ENCODE peak calls at places on chromosome 6, in five cellular contexts. One of them, this sample, is unnamed.

GRCh38 chr6:78835817-78836216 is 31.5 kb upstream of the IRAK1BP1 start:
- DNase-seq in aorta: no peak
- DNase-seq in Peyer's patch: no peak
- DNase-seq in mammary epithelial cell: peak; percentile 9
- DNase-seq in right atrium auricular region: no peak
- DNase-seq in this sample: no peak

GRCh38 chr6:164184410-164184809 is 769.9 kb downstream of the QKI start:
- DNase-seq in aorta: no peak
- DNase-seq in Peyer's patch: no peak
- DNase-seq in mammary epithelial cell: no peak
- DNase-seq in right atrium auricular region: no peak
- DNase-seq in this sample: no peak

GRCh38 chr6:71011861-71012260 is 55.0 kb upstream of the B3GAT2 start:
- DNase-seq in aorta: no peak
- DNase-seq in Peyer's patch: no peak
- DNase-seq in mammary epithelial cell: no peak
- DNase-seq in right atrium auricular region: no peak
- DNase-seq in this sample: no peak

GRCh38 chr6:156427345-156427744 is 349.8 kb upstream of the ARID1B start:
- DNase-seq in aorta: peak; percentile 81
- DNase-seq in Peyer's patch: peak; percentile 50
- DNase-seq in mammary epithelial cell: peak; percentile 92
- DNase-seq in right atrium auricular region: peak; percentile 75
- DNase-seq in this sample: no peak

GRCh38 chr6:159866286-159867247 is 24.2 kb upstream of the MAS1 start:
- DNase-seq in aorta: no peak
- DNase-seq in Peyer's patch: no peak
- DNase-seq in mammary epithelial cell: no peak
- DNase-seq in right atrium auricular region: no peak
- DNase-seq in this sample: no peak

GRCh38 chr6:150751296-150751695 is 114.2 kb upstream of the MTHFD1L start:
- DNase-seq in aorta: no peak
- DNase-seq in Peyer's patch: no peak
- DNase-seq in mammary epithelial cell: peak; percentile 70
- DNase-seq in right atrium auricular region: no peak
- DNase-seq in this sample: no peak

GRCh38 chr6:12371151-12371550 is 81.0 kb downstream of the EDN1 start:
- DNase-seq in aorta: no peak
- DNase-seq in Peyer's patch: no peak
- DNase-seq in mammary epithelial cell: peak; percentile 40
- DNase-seq in right atrium auricular region: no peak
- DNase-seq in this sample: no peak

GRCh38 chr6:116801971-116802370 is 26.9 kb downstream of the GPRC6A start:
- DNase-seq in aorta: no peak
- DNase-seq in Peyer's patch: no peak
- DNase-seq in mammary epithelial cell: no peak
- DNase-seq in right atrium auricular region: no peak
- DNase-seq in this sample: no peak

GRCh38 chr6:121395736-121396135 is 39.7 kb upstream of the GJA1 start:
- DNase-seq in aorta: no peak
- DNase-seq in Peyer's patch: peak; percentile 61
- DNase-seq in mammary epithelial cell: no peak
- DNase-seq in right atrium auricular region: no peak
- DNase-seq in this sample: no peak

GRCh38 chr6:31383149-31383548 is 20.2 kb upstream of the MICA start:
- DNase-seq in aorta: no peak
- DNase-seq in Peyer's patch: no peak
- DNase-seq in mammary epithelial cell: peak; percentile 64
- DNase-seq in right atrium auricular region: no peak
- DNase-seq in this sample: no peak

GRCh38 chr6:163965426-163966348 is 551.2 kb downstream of the QKI start:
- DNase-seq in aorta: no peak
- DNase-seq in Peyer's patch: no peak
- DNase-seq in mammary epithelial cell: no peak
- DNase-seq in right atrium auricular region: no peak
- DNase-seq in this sample: no peak

GRCh38 chr6:27865952-27866369 is 46.2 kb downstream of the OR2B2 start:
- DNase-seq in aorta: no peak
- DNase-seq in Peyer's patch: peak; percentile 55
- DNase-seq in mammary epithelial cell: peak; percentile 45
- DNase-seq in right atrium auricular region: no peak
- DNase-seq in this sample: no peak

GRCh38 chr6:16822975-16823374 is 61.7 kb upstream of the ATXN1 start:
- DNase-seq in aorta: no peak
- DNase-seq in Peyer's patch: no peak
- DNase-seq in mammary epithelial cell: no peak
- DNase-seq in right atrium auricular region: no peak
- DNase-seq in this sample: no peak

GRCh38 chr6:138815221-138815620 is 19.3 kb downstream of the ECT2L start:
- DNase-seq in aorta: no peak
- DNase-seq in Peyer's patch: no peak
- DNase-seq in mammary epithelial cell: no peak
- DNase-seq in right atrium auricular region: no peak
- DNase-seq in this sample: no peak

GRCh38 chr6:113488812-113489685 is 368.1 kb upstream of the MARCKS start:
- DNase-seq in aorta: no peak
- DNase-seq in Peyer's patch: no peak
- DNase-seq in mammary epithelial cell: no peak
- DNase-seq in right atrium auricular region: no peak
- DNase-seq in this sample: no peak

GRCh38 chr6:13508711-13509705 is 21.6 kb upstream of the GFOD1 start:
- DNase-seq in aorta: no peak
- DNase-seq in Peyer's patch: peak; percentile 14
- DNase-seq in mammary epithelial cell: no peak
- DNase-seq in right atrium auricular region: no peak
- DNase-seq in this sample: no peak

GRCh38 chr6:121765060-121765459 is 329.6 kb downstream of the GJA1 start:
- DNase-seq in aorta: no peak
- DNase-seq in Peyer's patch: no peak
- DNase-seq in mammary epithelial cell: no peak
- DNase-seq in right atrium auricular region: no peak
- DNase-seq in this sample: no peak

GRCh38 chr6:27684264-27685211 is 211.6 kb upstream of the ZNF184 start:
- DNase-seq in aorta: no peak
- DNase-seq in Peyer's patch: peak; percentile 56
- DNase-seq in mammary epithelial cell: peak; percentile 92
- DNase-seq in right atrium auricular region: no peak
- DNase-seq in this sample: no peak

GRCh38 chr6:13724174-13724573 is 12.5 kb upstream of the RANBP9 start:
- DNase-seq in aorta: no peak
- DNase-seq in Peyer's patch: no peak
- DNase-seq in mammary epithelial cell: peak; percentile 95
- DNase-seq in right atrium auricular region: no peak
- DNase-seq in this sample: no peak

GRCh38 chr6:24646771-24647170 is 780 bp upstream of the KIAA0319 start:
- DNase-seq in aorta: no peak
- DNase-seq in Peyer's patch: no peak
- DNase-seq in mammary epithelial cell: peak; percentile 51
- DNase-seq in right atrium auricular region: no peak
- DNase-seq in this sample: no peak

GRCh38 chr6:39553811-39554802 is 171.1 kb downstream of the KIF6 start:
- DNase-seq in aorta: no peak
- DNase-seq in Peyer's patch: no peak
- DNase-seq in mammary epithelial cell: no peak
- DNase-seq in right atrium auricular region: no peak
- DNase-seq in this sample: no peak

GRCh38 chr6:91626935-91627334 is 1040.1 kb upstream of the MAP3K7 start:
- DNase-seq in aorta: no peak
- DNase-seq in Peyer's patch: no peak
- DNase-seq in mammary epithelial cell: peak; percentile 37
- DNase-seq in right atrium auricular region: no peak
- DNase-seq in this sample: no peak

GRCh38 chr6:33725891-33726673 is 14.6 kb upstream of the UQCC2 start:
- DNase-seq in aorta: no peak
- DNase-seq in Peyer's patch: no peak
- DNase-seq in mammary epithelial cell: no peak
- DNase-seq in right atrium auricular region: no peak
- DNase-seq in this sample: no peak

GRCh38 chr6:153787341-153787606 is 251.8 kb upstream of the OPRM1 start:
- DNase-seq in aorta: no peak
- DNase-seq in Peyer's patch: peak; percentile 91
- DNase-seq in mammary epithelial cell: no peak
- DNase-seq in right atrium auricular region: no peak
- DNase-seq in this sample: no peak

GRCh38 chr6:101117397-101118185 is 236.5 kb upstream of the ASCC3 start:
- DNase-seq in aorta: no peak
- DNase-seq in Peyer's patch: peak; percentile 52
- DNase-seq in mammary epithelial cell: no peak
- DNase-seq in right atrium auricular region: no peak
- DNase-seq in this sample: no peak

GRCh38 chr6:135826225-135826804 is 25.2 kb upstream of the PDE7B start:
- DNase-seq in aorta: no peak
- DNase-seq in Peyer's patch: no peak
- DNase-seq in mammary epithelial cell: no peak
- DNase-seq in right atrium auricular region: no peak
- DNase-seq in this sample: no peak

GRCh38 chr6:2823104-2823850 is 18.4 kb downstream of the SERPINB1 start:
- DNase-seq in aorta: no peak
- DNase-seq in Peyer's patch: peak; percentile 76
- DNase-seq in mammary epithelial cell: no peak
- DNase-seq in right atrium auricular region: no peak
- DNase-seq in this sample: no peak

GRCh38 chr6:53437557-53438202 is 88.9 kb upstream of the ELOVL5 start:
- DNase-seq in aorta: no peak
- DNase-seq in Peyer's patch: peak; percentile 54
- DNase-seq in mammary epithelial cell: peak; percentile 75
- DNase-seq in right atrium auricular region: no peak
- DNase-seq in this sample: no peak

GRCh38 chr6:75210885-75211739 is 5.3 kb upstream of the COL12A1 start:
- DNase-seq in aorta: no peak
- DNase-seq in Peyer's patch: peak; percentile 78
- DNase-seq in mammary epithelial cell: peak; percentile 47
- DNase-seq in right atrium auricular region: no peak
- DNase-seq in this sample: no peak

GRCh38 chr6:24630861-24631505 is 15.0 kb downstream of the KIAA0319 start:
- DNase-seq in aorta: no peak
- DNase-seq in Peyer's patch: no peak
- DNase-seq in mammary epithelial cell: no peak
- DNase-seq in right atrium auricular region: no peak
- DNase-seq in this sample: no peak

GRCh38 chr6:14711056-14711703 is 534.7 kb upstream of the JARID2 start:
- DNase-seq in aorta: no peak
- DNase-seq in Peyer's patch: peak; percentile 76
- DNase-seq in mammary epithelial cell: peak; percentile 78
- DNase-seq in right atrium auricular region: no peak
- DNase-seq in this sample: no peak

DNA sequence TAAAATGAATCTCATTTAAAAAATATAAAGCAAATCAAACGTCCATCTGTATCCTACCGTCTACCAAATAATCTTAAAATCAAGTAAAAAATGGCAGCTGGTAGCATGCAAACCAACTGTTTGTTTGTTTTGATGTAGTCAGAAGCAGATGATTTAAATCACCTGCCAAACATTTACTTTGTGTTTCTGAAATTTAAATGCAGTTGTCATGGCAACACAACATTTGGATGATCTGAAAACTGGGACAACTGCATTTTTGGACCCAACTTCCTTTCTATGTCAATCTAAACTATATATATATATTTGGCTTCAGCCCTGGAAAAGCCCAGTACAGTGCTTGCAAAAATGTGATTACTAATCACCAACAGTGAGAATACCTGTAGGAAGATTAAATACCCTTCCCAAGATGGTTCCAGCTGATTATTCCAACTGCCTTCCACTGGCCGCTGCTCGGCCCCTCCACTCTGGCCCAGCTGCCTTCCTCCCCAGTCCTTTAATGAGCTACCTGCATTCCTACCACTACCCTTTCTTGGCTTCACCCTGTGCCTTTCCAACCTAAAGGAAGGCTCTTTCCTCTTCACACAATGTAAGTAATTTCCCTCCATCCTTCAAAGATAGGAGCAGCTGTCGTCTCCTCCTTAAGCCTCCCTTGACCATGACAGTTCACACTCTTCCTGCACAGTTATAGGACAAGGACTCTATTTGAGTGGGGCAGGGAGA is 16.4 kb upstream of the SNX9 start:
- DNase-seq in aorta: no peak
- DNase-seq in Peyer's patch: no peak
- DNase-seq in mammary epithelial cell: no peak
- DNase-seq in right atrium auricular region: no peak
- DNase-seq in this sample: no peak
- H3K4me3 ChIP-seq in aorta: no peak overlapping the region
- H3K4me3 ChIP-seq in Peyer's patch: no peak overlapping the region
- H3K4me3 ChIP-seq in mammary epithelial cell: no peak overlapping the region
- H3K4me3 ChIP-seq in right atrium auricular region: no peak overlapping the region
- H3K4me3 ChIP-seq in this sample: no peak overlapping the region

DNA sequence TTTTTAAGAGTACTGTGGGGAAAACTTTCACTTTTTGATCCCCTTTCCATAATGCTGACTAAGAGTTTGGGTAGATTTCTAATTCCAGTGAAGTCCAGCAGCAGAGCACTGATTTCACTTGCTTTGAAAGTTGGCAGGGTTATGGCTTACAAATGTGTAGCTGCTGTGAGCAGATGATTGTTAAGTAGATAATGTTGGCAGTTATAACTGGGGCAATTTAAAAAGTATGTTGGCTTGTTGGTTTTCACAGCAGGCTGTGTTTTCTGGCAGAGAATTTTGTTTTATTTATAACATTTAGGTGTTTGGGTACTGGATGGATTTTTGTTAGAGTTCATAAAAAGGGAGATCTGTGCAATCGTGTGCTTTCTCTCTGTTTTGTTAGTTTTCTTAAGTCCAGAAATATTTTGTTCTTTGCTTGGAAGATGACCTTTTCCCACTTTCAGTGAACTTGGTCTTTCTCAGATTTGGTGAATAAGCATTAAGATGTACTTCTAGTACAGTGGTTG is 31.4 kb downstream of the AFDN start:
- DNase-seq in aorta: no peak
- DNase-seq in Peyer's patch: no peak
- DNase-seq in mammary epithelial cell: no peak
- DNase-seq in right atrium auricular region: no peak
- DNase-seq in this sample: no peak
- H3K27ac ChIP-seq in aorta: no peak overlapping the region
- H3K27ac ChIP-seq in Peyer's patch: no peak overlapping the region
- H3K27ac ChIP-seq in mammary epithelial cell: peak overlapping the region; percentile 98
- H3K27ac ChIP-seq in right atrium auricular region: no peak overlapping the region
- H3K27ac ChIP-seq in this sample: no peak overlapping the region

GRCh38 chr6:105320766-105321165 is 82.1 kb downstream of the PREP start:
- DNase-seq in aorta: no peak
- DNase-seq in Peyer's patch: no peak
- DNase-seq in mammary epithelial cell: no peak
- DNase-seq in right atrium auricular region: no peak
- DNase-seq in this sample: no peak
- H3K36me3 ChIP-seq in aorta: peaks cover 2% of the 10 kb centered on the region
- H3K36me3 ChIP-seq in Peyer's patch: no peaks in the 10 kb centered on the region
- H3K36me3 ChIP-seq in mammary epithelial cell: peaks cover 24% of the 10 kb centered on the region
- H3K36me3 ChIP-seq in right atrium auricular region: peaks cover 23% of the 10 kb centered on the region
- H3K36me3 ChIP-seq in this sample: peaks cover 48% of the 10 kb centered on the region

GRCh38 chr6:109009761-109010612 is 84.7 kb downstream of the SESN1 start:
- DNase-seq in aorta: no peak
- DNase-seq in Peyer's patch: no peak
- DNase-seq in mammary epithelial cell: no peak
- DNase-seq in right atrium auricular region: no peak
- DNase-seq in this sample: no peak
- H3K4me3 ChIP-seq in aorta: peak overlapping the region; percentile 53
- H3K4me3 ChIP-seq in Peyer's patch: peak overlapping the region; percentile 94
- H3K4me3 ChIP-seq in mammary epithelial cell: peak overlapping the region; percentile 77
- H3K4me3 ChIP-seq in right atrium auricular region: peak overlapping the region; percentile 90
- H3K4me3 ChIP-seq in this sample: peak overlapping the region; percentile 88

GRCh38 chr6:80674669-80675068 is 568.2 kb downstream of the BCKDHB start:
- DNase-seq in aorta: no peak
- DNase-seq in Peyer's patch: no peak
- DNase-seq in mammary epithelial cell: no peak
- DNase-seq in right atrium auricular region: no peak
- DNase-seq in this sample: no peak
- H3K27ac ChIP-seq in aorta: no peak overlapping the region
- H3K27ac ChIP-seq in Peyer's patch: no peak overlapping the region
- H3K27ac ChIP-seq in mammary epithelial cell: no peak overlapping the region
- H3K27ac ChIP-seq in right atrium auricular region: no peak overlapping the region
- H3K27ac ChIP-seq in this sample: no peak overlapping the region

This sample was measured in upper lobe of right lung.